ENCODE peak calls at places on chromosome 12, in nine cellular contexts. Y is fibroblast of mammary gland; R is tibial nerve; L is activated naive CD8-positive, alpha-beta T cell treated with anti-CD3 and anti-CD28 coated beads, Interleukin-2, amount 50 U/mL, for 16 hours; F is heart left ventricle; T is NCI-H1694; E is stomach; P is SK-MEL-5; B is GM19239. O is an unnamed sample.

GRCh38 chr12:53098354-53098981 is 1.0 kb downstream of the IGFBP6 start:
- DNase-seq in R (peak), B (no peak), F (no peak), Y (peak), E (peak), T (no peak), P (no peak), L (no peak), O (no peak)

GRCh38 chr12:19695244-19696098 is 256.2 kb downstream of the AEBP2 start:
- DNase-seq in R (no peak), T (no peak), B (no peak), P (no peak), Y (no peak), F (no peak), L (no peak), E (no peak), O (no peak)

GRCh38 chr12:118061876-118062791 is 1.2 kb upstream of the WSB2 start:
- DNase-seq in F (peak), P (peak), B (peak), R (peak), E (peak), L (no peak), T (no peak), Y (peak), O (peak)

GRCh38 chr12:95605087-95605486 is 53.8 kb upstream of the USP44 start:
- DNase-seq in T (no peak), F (no peak), R (no peak), E (no peak), L (no peak), P (no peak), B (no peak), Y (peak), O (no peak)

GRCh38 chr12:57229041-57229633 is 374 bp upstream of the SHMT2 start:
- DNase-seq in Y (no peak), R (no peak), T (no peak), P (peak), E (no peak), L (no peak), B (no peak), F (no peak), O (peak)

GRCh38 chr12:29066061-29066588 is 83.0 kb upstream of the FAR2 start:
- DNase-seq in Y (peak), E (no peak), B (no peak), P (peak), F (no peak), L (no peak), T (no peak), R (peak), O (peak)

GRCh38 chr12:109393437-109394345 is 46.0 kb downstream of the MYO1H start:
- DNase-seq in E (peak), B (peak), F (no peak), L (no peak), T (peak), P (peak), R (peak), Y (peak), O (peak)

GRCh38 chr12:122399592-122400373 is 22.7 kb downstream of the CLIP1 start:
- DNase-seq in E (peak), Y (peak), R (peak), T (peak), B (peak), L (no peak), P (peak), F (no peak), O (peak)

GRCh38 chr12:14849664-14850063 is 6.3 kb upstream of the ART4 start:
- DNase-seq in P (peak), E (no peak), L (no peak), Y (peak), F (no peak), R (peak), T (no peak), B (no peak), O (no peak)

GRCh38 chr12:119668315-119668651 is 350 bp downstream of the PRKAB1 start:
- DNase-seq in F (no peak), E (no peak), B (no peak), P (no peak), L (no peak), R (no peak), Y (peak), T (no peak), O (no peak)

GRCh38 chr12:26630546-26631027 is 202.4 kb downstream of the ITPR2 start:
- DNase-seq in B (no peak), F (no peak), T (no peak), Y (peak), R (no peak), P (no peak), E (no peak), L (no peak), O (peak)

GRCh38 chr12:45259732-45260480 is 44.0 kb downstream of the ANO6 start:
- DNase-seq in B (no peak), P (no peak), F (no peak), T (no peak), Y (peak), L (no peak), E (no peak), R (no peak), O (no peak)

GRCh38 chr12:93135286-93136239 is 206.5 kb upstream of the EEA1 start:
- DNase-seq in B (no peak), E (no peak), P (no peak), Y (peak), L (no peak), R (no peak), F (no peak), T (no peak), O (no peak)

GRCh38 chr12:70277973-70278372 is 34.7 kb downstream of the CNOT2 start:
- DNase-seq in R (no peak), L (no peak), T (no peak), Y (no peak), E (no peak), P (no peak), F (no peak), B (no peak), O (no peak)

GRCh38 chr12:5581616-5582367 is 149.9 kb downstream of the NTF3 start:
- DNase-seq in F (no peak), B (no peak), T (no peak), Y (no peak), L (no peak), E (no peak), R (no peak), P (no peak), O (no peak)

GRCh38 chr12:106302401-106303201 is at the start of gene TCP11L2:
- DNase-seq in P (peak), L (peak), R (peak), F (peak), E (peak), B (peak), Y (peak), T (peak), O (peak)

GRCh38 chr12:78951746-78952532 is 87.4 kb downstream of the SYT1 start:
- DNase-seq in P (no peak), R (no peak), L (no peak), Y (peak), T (no peak), F (no peak), B (no peak), E (no peak), O (peak)

O was measured in G401.